ENCODE peak calls at places on chromosomes 5 and 9, in five cellular contexts. A, Z, J, F and R are unnamed samples.
A peak's percentile ranks its signal among the peaks of the same experiment; 100 is the strongest.

GRCh38 chr5:116404001-116404400 is 170.6 kb downstream of the SEMA6A start:
- DNase-seq in A (no peak), Z (no peak), J (no peak), F (no peak), R (no peak)

GRCh38 chr5:163193886-163194285 is 243.5 kb upstream of the CCNG1 start:
- DNase-seq in A (no peak), Z (no peak), J (no peak), F (no peak), R (no peak)

GRCh38 chr5:147310059-147310704 is 75.4 kb downstream of the STK32A start:
- DNase-seq in A (no peak), Z (peak; percentile 62), J (no peak), F (peak; percentile 55), R (no peak)

GRCh38 chr9:84002344-84002743 is 21.7 kb downstream of the RMI1 start:
- DNase-seq in A (peak; percentile 21), Z (no peak), J (no peak), F (peak; percentile 27), R (no peak)

GRCh38 chr5:142740474-142740873 is 29.7 kb upstream of the ARHGAP26 start:
- DNase-seq in A (no peak), Z (no peak), J (no peak), F (no peak), R (no peak)

GRCh38 chr5:136051486-136052220 is 22.9 kb downstream of the TGFBI start:
- DNase-seq in A (no peak), Z (no peak), J (no peak), F (no peak), R (no peak)

GRCh38 chr9:118515947-118516346 is 811.7 kb downstream of the TLR4 start:
- DNase-seq in A (no peak), Z (no peak), J (no peak), F (no peak), R (no peak)

GRCh38 chr5:117118499-117118898 is 543.9 kb upstream of the SEMA6A start:
- DNase-seq in A (no peak), Z (no peak), J (no peak), F (no peak), R (no peak)

GRCh38 chr5:51336878-51337277 is 46.4 kb upstream of the ISL1 start:
- DNase-seq in A (no peak), Z (no peak), J (no peak), F (no peak), R (no peak)

GRCh38 chr5:67163863-67164595 is 32.6 kb downstream of the CD180 start:
- DNase-seq in A (no peak), Z (no peak), J (no peak), F (no peak), R (no peak)

GRCh38 chr5:82074968-82075367 is 103.1 kb downstream of the ATG10 start:
- DNase-seq in A (no peak), Z (no peak), J (no peak), F (no peak), R (no peak)

GRCh38 chr9:80995759-80996158 is 693.6 kb downstream of the TLE1 start:
- DNase-seq in A (no peak), Z (no peak), J (no peak), F (peak; percentile 71), R (no peak)

GRCh38 chr5:104189909-104190308 is 627.3 kb upstream of the NUDT12 start:
- DNase-seq in A (no peak), Z (no peak), J (no peak), F (peak; percentile 90), R (no peak)

GRCh38 chr9:124044448-124044847 is 32.9 kb downstream of the LHX2 start:
- DNase-seq in A (no peak), Z (no peak), J (no peak), F (no peak), R (no peak)

GRCh38 chr5:1466631-1467265 is 21.5 kb upstream of the SLC6A3 start:
- DNase-seq in A (no peak), Z (peak; percentile 42), J (no peak), F (no peak), R (no peak)

GRCh38 chr9:89153187-89153586 is 25.4 kb downstream of the SHC3 start:
- DNase-seq in A (no peak), Z (no peak), J (no peak), F (no peak), R (no peak)

GRCh38 chr5:95823738-95824609 is 1.4 kb upstream of the GLRX start:
- DNase-seq in A (no peak), Z (peak; percentile 73), J (peak; percentile 30), F (peak; percentile 94), R (no peak)

GRCh38 chr9:133677126-133678010 is 41.2 kb downstream of the DBH start:
- DNase-seq in A (no peak), Z (peak; percentile 32), J (no peak), F (no peak), R (no peak)

GRCh38 chr5:132830436-132831094 is at the start of gene SHROOM1:
- DNase-seq in A (peak; percentile 88), Z (peak; percentile 81), J (no peak), F (peak; percentile 75), R (no peak)